ENCODE peak calls at places on chromosomes 4 and X, in seven cellular contexts. G is GM03348; R is fibroblast of gingiva; O is Jurkat, Clone E6-1; H is activated CD8-positive, alpha-beta T cell treated with anti-CD3 and anti-CD28 coated beads for 36 hours; X is activated CD4-positive, alpha-beta T cell treated with anti-CD3 and anti-CD28 coated beads for 4 hours; W is H7. K is an unnamed sample.

GRCh38 chrX:109830704-109831206 is 97.7 kb upstream of the ACSL4 start:
- DNase-seq in G (peak), R (peak), O (no peak), H (no peak), X (no peak), W (no peak), K (peak)

GRCh38 chr4:120557372-120557771 is 365.2 kb downstream of the PRDM5 start:
- DNase-seq in G (peak), R (no peak), O (no peak), H (no peak), X (no peak), W (no peak), K (peak)

GRCh38 chrX:34942496-34942895 is at the start of gene FAM47B:
- DNase-seq in G (no peak), R (no peak), O (no peak), H (no peak), X (no peak), W (no peak), K (no peak)

GRCh38 chr4:118682928-118683327 is 2.3 kb upstream of the METTL14 start:
- DNase-seq in G (peak), R (peak), O (peak), H (no peak), X (no peak), W (peak), K (peak)

GRCh38 chrX:75522565-75523411 is at the start of gene ZDHHC15:
- DNase-seq in G (peak), R (no peak), O (peak), H (peak), X (peak), W (peak), K (peak)

GRCh38 chrX:130878350-130879341 is 24.4 kb downstream of the ENOX2 start:
- DNase-seq in G (peak), R (peak), O (no peak), H (no peak), X (no peak), W (no peak), K (peak)

GRCh38 chrX:133586443-133586842 is 171.2 kb upstream of the GPC4 start:
- DNase-seq in G (no peak), R (peak), O (no peak), H (no peak), X (no peak), W (no peak), K (peak)

GRCh38 chrX:95059909-95060308 is 1385.9 kb downstream of the FAM133A start:
- DNase-seq in G (no peak), R (no peak), O (no peak), H (no peak), X (no peak), W (no peak), K (no peak)

GRCh38 chr4:6046526-6047129 is 28.4 kb upstream of the C4orf50 start:
- DNase-seq in G (no peak), R (no peak), O (no peak), H (no peak), X (no peak), W (no peak), K (no peak)

GRCh38 chr4:113809313-113809712 is 47.8 kb upstream of the CAMK2D start:
- DNase-seq in G (no peak), R (peak), O (no peak), H (peak), X (no peak), W (peak), K (peak)

GRCh38 chr4:134243742-134244713 is 42.4 kb upstream of the PABPC4L start:
- DNase-seq in G (no peak), R (no peak), O (no peak), H (no peak), X (no peak), W (peak), K (no peak)